ENCODE peak calls at places on chromosome 2, in six cellular contexts. E is A549, G is body of pancreas, T is Peyer's patch, K is heart left ventricle, J is breast epithelium. C is an unnamed sample.

GRCh38 chr2:145185696-145186095 is 665.8 kb upstream of the ZEB2 start:
- DNase-seq in E (no peak), G (no peak), T (no peak), K (no peak), J (no peak), C (no peak)

GRCh38 chr2:138602166-138602460 is 100.5 kb downstream of the SPOPL start:
- DNase-seq in E (no peak), G (no peak), T (no peak), K (no peak), J (no peak), C (no peak)

GRCh38 chr2:238513346-238513745 is 86.6 kb downstream of the ASB1 start:
- DNase-seq in E (peak; percentile 64), G (no peak), T (peak; percentile 34), K (no peak), J (no peak), C (peak; percentile 56)

GRCh38 chr2:199738723-199739412 is 112.1 kb downstream of the FTCDNL1 start:
- DNase-seq in E (peak; percentile 57), G (no peak), T (no peak), K (no peak), J (no peak), C (no peak)

GRCh38 chr2:216572582-216573578 is 60.3 kb upstream of the IGFBP2 start:
- DNase-seq in E (no peak), G (peak; percentile 71), T (no peak), K (peak; percentile 83), J (peak; percentile 50), C (no peak)

GRCh38 chr2:233820766-233821105 is 33.6 kb downstream of the HJURP start:
- DNase-seq in E (no peak), G (no peak), T (peak; percentile 31), K (no peak), J (no peak), C (no peak)

GRCh38 chr2:181152701-181153100 is 172.3 kb downstream of the UBE2E3 start:
- DNase-seq in E (no peak), G (no peak), T (no peak), K (no peak), J (no peak), C (no peak)

GRCh38 chr2:172293952-172294351 is 133.4 kb upstream of the ITGA6 start:
- DNase-seq in E (no peak), G (peak; percentile 72), T (peak; percentile 55), K (no peak), J (peak; percentile 61), C (no peak)

GRCh38 chr2:118981627-118982026 is 39.6 kb downstream of the MARCO start:
- DNase-seq in E (no peak), G (no peak), T (no peak), K (no peak), J (peak; percentile 40), C (no peak)

GRCh38 chr2:159185401-159186130 is 100.9 kb downstream of the WDSUB1 start:
- DNase-seq in E (peak; percentile 36), G (no peak), T (no peak), K (no peak), J (no peak), C (peak; percentile 29)

GRCh38 chr2:223328578-223328977 is 273.6 kb downstream of the SCG2 start:
- DNase-seq in E (no peak), G (no peak), T (no peak), K (no peak), J (no peak), C (no peak)

GRCh38 chr2:12455626-12456025 is 261.1 kb upstream of the TRIB2 start:
- DNase-seq in E (no peak), G (no peak), T (no peak), K (no peak), J (no peak), C (no peak)

GRCh38 chr2:240567872-240568677 is at the start of gene RNPEPL1:
- DNase-seq in E (peak; percentile 57), G (peak; percentile 50), T (peak; percentile 80), K (peak; percentile 78), J (peak; percentile 25), C (no peak)

GRCh38 chr2:202375611-202376408 is at the start of gene BMPR2:
- DNase-seq in E (peak; percentile 93), G (peak; percentile 88), T (peak; percentile 94), K (peak; percentile 94), J (peak; percentile 87), C (peak; percentile 67)
- TF ChIP-seq POLR2A in E (peak; percentile 86), G (peak; percentile 86), T (peak; percentile 87), K (no peak), J (peak; percentile 57), C (peak; percentile 80)

DNA sequence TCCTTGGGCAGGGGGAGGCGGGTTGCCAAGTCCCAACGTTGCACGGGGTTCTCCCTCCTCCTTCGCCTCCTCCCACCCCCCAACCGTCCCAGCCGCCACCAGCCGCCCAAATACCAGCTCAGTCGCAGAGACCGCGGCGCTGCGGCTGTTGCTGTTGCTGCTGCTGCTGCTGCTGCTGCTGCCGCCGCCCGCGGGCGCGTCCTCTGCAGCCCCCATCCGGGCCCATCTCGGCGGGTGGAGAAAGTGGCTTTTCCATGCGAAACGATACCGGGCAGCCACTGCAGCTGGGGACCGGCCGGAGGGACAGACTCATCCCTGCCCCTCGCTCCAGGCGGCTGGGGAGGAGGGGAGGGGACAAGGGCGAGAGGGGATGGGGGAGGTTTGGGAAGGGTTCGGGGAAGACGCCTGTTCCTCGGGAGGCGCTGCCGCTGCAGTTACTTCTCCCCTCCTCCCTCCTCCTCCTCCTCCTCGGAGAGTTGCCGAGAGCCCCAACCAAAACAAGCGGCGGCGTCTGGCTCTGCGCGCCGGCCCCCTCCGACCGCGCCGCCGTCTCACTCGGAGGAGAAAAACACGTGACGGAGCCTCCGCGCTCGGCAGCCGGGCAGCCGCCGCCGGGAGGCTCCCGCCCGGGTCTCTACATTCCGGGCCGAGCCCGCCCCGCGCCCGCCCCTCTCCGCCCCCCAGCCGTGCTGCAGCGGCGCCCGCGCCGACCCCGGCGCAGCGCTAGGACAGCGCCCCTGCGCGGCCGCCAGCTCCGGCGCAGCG is at the start of gene IRS1:
- DNase-seq in E (peak; percentile 76), G (peak; percentile 72), T (peak; percentile 80), K (peak; percentile 89), J (peak; percentile 54), C (peak; percentile 77)
- TF ChIP-seq POLR2A in E (peak; percentile 54), G (peak; percentile 68), T (no peak), K (no peak), J (no peak), C (peak; percentile 35)

GRCh38 chr2:37083873-37084792 is at the start of the genes GPATCH11 and HEATR5B:
- DNase-seq in E (peak; percentile 98), G (peak; percentile 97), T (peak; percentile 94), K (peak; percentile 96), J (peak; percentile 94), C (peak; percentile 87)
- TF ChIP-seq POLR2A in E (peak; percentile 48), G (peak; percentile 86), T (peak; percentile 55), K (no peak), J (no peak), C (peak; percentile 67)

GRCh38 chr2:43127208-43127940 is 99.0 kb downstream of the ZFP36L2 start:
- DNase-seq in E (peak; percentile 72), G (peak; percentile 68), T (peak; percentile 85), K (peak; percentile 92), J (no peak), C (no peak)
- TF ChIP-seq POLR2A in E (no peak), G (no peak), T (no peak), K (no peak), J (no peak), C (no peak)

GRCh38 chr2:82795446-82795845 is 1663.6 kb downstream of the SUCLG1 start:
- DNase-seq in E (peak; percentile 29), G (no peak), T (no peak), K (no peak), J (no peak), C (peak; percentile 13)
- TF ChIP-seq POLR2A in E (no peak), G (no peak), T (no peak), K (no peak), J (no peak), C (no peak)

GRCh38 chr2:237414056-237414661 is at the start of gene COL6A3:
- DNase-seq in E (no peak), G (no peak), T (no peak), K (peak; percentile 73), J (peak; percentile 34), C (no peak)
- TF ChIP-seq POLR2A in E (no peak), G (peak; percentile 42), T (no peak), K (no peak), J (peak; percentile 25), C (peak; percentile 19)

GRCh38 chr2:64210816-64211215 is 66.6 kb upstream of the PELI1 start:
- DNase-seq in E (no peak), G (no peak), T (no peak), K (no peak), J (no peak), C (no peak)
- TF ChIP-seq POLR2A in E (no peak), G (no peak), T (no peak), K (no peak), J (no peak), C (no peak)